ENCODE peak calls at places on chromosomes 6 and 20, in six cellular contexts. One of them, this sample, is unnamed.

GRCh38 chr6:75204959-75205775 is 686 bp downstream of the COL12A1 start:
- DNase-seq in Panc1: no peak
- DNase-seq in fibroblast of mammary gland: peak
- DNase-seq in neural progenitor cell: peak
- DNase-seq in right lobe of liver: no peak
- DNase-seq in left lung: peak
- DNase-seq in this sample: peak

GRCh38 chr6:48552905-48553304 is 441.9 kb upstream of the PTCHD4 start:
- DNase-seq in Panc1: no peak
- DNase-seq in fibroblast of mammary gland: no peak
- DNase-seq in neural progenitor cell: no peak
- DNase-seq in right lobe of liver: no peak
- DNase-seq in left lung: no peak
- DNase-seq in this sample: no peak

GRCh38 chr20:53872081-53872541 is 198.3 kb downstream of the BCAS1 start:
- DNase-seq in Panc1: no peak
- DNase-seq in fibroblast of mammary gland: no peak
- DNase-seq in neural progenitor cell: no peak
- DNase-seq in right lobe of liver: no peak
- DNase-seq in left lung: no peak
- DNase-seq in this sample: peak

GRCh38 chr6:163751032-163751525 is 336.6 kb downstream of the QKI start:
- DNase-seq in Panc1: no peak
- DNase-seq in fibroblast of mammary gland: no peak
- DNase-seq in neural progenitor cell: peak
- DNase-seq in right lobe of liver: no peak
- DNase-seq in left lung: no peak
- DNase-seq in this sample: no peak

GRCh38 chr20:48295445-48295903 is 510.2 kb upstream of the SULF2 start:
- DNase-seq in Panc1: peak
- DNase-seq in fibroblast of mammary gland: peak
- DNase-seq in neural progenitor cell: peak
- DNase-seq in right lobe of liver: no peak
- DNase-seq in left lung: no peak
- DNase-seq in this sample: peak

GRCh38 chr6:150319924-150320323 is 48.9 kb upstream of the IYD start:
- DNase-seq in Panc1: no peak
- DNase-seq in fibroblast of mammary gland: no peak
- DNase-seq in neural progenitor cell: no peak
- DNase-seq in right lobe of liver: no peak
- DNase-seq in left lung: no peak
- DNase-seq in this sample: no peak

GRCh38 chr20:4985658-4986057 is 15.7 kb downstream of the SLC23A2 start:
- DNase-seq in Panc1: no peak
- DNase-seq in fibroblast of mammary gland: peak
- DNase-seq in neural progenitor cell: no peak
- DNase-seq in right lobe of liver: no peak
- DNase-seq in left lung: no peak
- DNase-seq in this sample: no peak

GRCh38 chr6:158474961-158475343 is 84.9 kb upstream of the TMEM181 start:
- DNase-seq in Panc1: peak
- DNase-seq in fibroblast of mammary gland: peak
- DNase-seq in neural progenitor cell: no peak
- DNase-seq in right lobe of liver: no peak
- DNase-seq in left lung: no peak
- DNase-seq in this sample: peak

GRCh38 chr20:22567944-22568871 is 16.2 kb downstream of the FOXA2 start:
- DNase-seq in Panc1: no peak
- DNase-seq in fibroblast of mammary gland: no peak
- DNase-seq in neural progenitor cell: peak
- DNase-seq in right lobe of liver: peak
- DNase-seq in left lung: peak
- DNase-seq in this sample: no peak

GRCh38 chr6:6825986-6826901 is 237.7 kb downstream of the LY86 start:
- DNase-seq in Panc1: no peak
- DNase-seq in fibroblast of mammary gland: no peak
- DNase-seq in neural progenitor cell: no peak
- DNase-seq in right lobe of liver: peak
- DNase-seq in left lung: peak
- DNase-seq in this sample: no peak

GRCh38 chr20:40860487-40860902 is 168.1 kb upstream of the TOP1 start:
- DNase-seq in Panc1: no peak
- DNase-seq in fibroblast of mammary gland: peak
- DNase-seq in neural progenitor cell: no peak
- DNase-seq in right lobe of liver: no peak
- DNase-seq in left lung: no peak
- DNase-seq in this sample: peak

GRCh38 chr20:10034717-10035571 is at the start of gene ANKEF1:
- DNase-seq in Panc1: no peak
- DNase-seq in fibroblast of mammary gland: peak
- DNase-seq in neural progenitor cell: peak
- DNase-seq in right lobe of liver: peak
- DNase-seq in left lung: peak
- DNase-seq in this sample: peak

GRCh38 chr20:56875052-56875663 is 246.1 kb downstream of the TFAP2C start:
- DNase-seq in Panc1: peak
- DNase-seq in fibroblast of mammary gland: peak
- DNase-seq in neural progenitor cell: no peak
- DNase-seq in right lobe of liver: no peak
- DNase-seq in left lung: no peak
- DNase-seq in this sample: no peak

GRCh38 chr20:21353236-21353635 is 44.1 kb downstream of the NKX2-4 start:
- DNase-seq in Panc1: no peak
- DNase-seq in fibroblast of mammary gland: peak
- DNase-seq in neural progenitor cell: no peak
- DNase-seq in right lobe of liver: no peak
- DNase-seq in left lung: no peak
- DNase-seq in this sample: peak

GRCh38 chr6:64258752-64259151 is 623.1 kb downstream of the PHF3 start:
- DNase-seq in Panc1: no peak
- DNase-seq in fibroblast of mammary gland: no peak
- DNase-seq in neural progenitor cell: no peak
- DNase-seq in right lobe of liver: no peak
- DNase-seq in left lung: no peak
- DNase-seq in this sample: no peak

GRCh38 chr6:117601811-117602150 is 530 bp downstream of the GOPC start:
- DNase-seq in Panc1: no peak
- DNase-seq in fibroblast of mammary gland: no peak
- DNase-seq in neural progenitor cell: no peak
- DNase-seq in right lobe of liver: peak
- DNase-seq in left lung: peak
- DNase-seq in this sample: no peak

GRCh38 chr6:64732888-64733287 is 974.1 kb downstream of the EYS start:
- DNase-seq in Panc1: no peak
- DNase-seq in fibroblast of mammary gland: no peak
- DNase-seq in neural progenitor cell: peak
- DNase-seq in right lobe of liver: no peak
- DNase-seq in left lung: no peak
- DNase-seq in this sample: no peak

GRCh38 chr20:32894711-32895355 is 36.1 kb downstream of the EFCAB8 start:
- DNase-seq in Panc1: no peak
- DNase-seq in fibroblast of mammary gland: no peak
- DNase-seq in neural progenitor cell: no peak
- DNase-seq in right lobe of liver: no peak
- DNase-seq in left lung: no peak
- DNase-seq in this sample: no peak

GRCh38 chr6:46655803-46656202 is 3.0 kb downstream of the SLC25A27 start:
- DNase-seq in Panc1: no peak
- DNase-seq in fibroblast of mammary gland: no peak
- DNase-seq in neural progenitor cell: peak
- DNase-seq in right lobe of liver: no peak
- DNase-seq in left lung: no peak
- DNase-seq in this sample: no peak
- TF ChIP-seq CTCF in Panc1: peak
- TF ChIP-seq CTCF in fibroblast of mammary gland: peak
- TF ChIP-seq CTCF in neural progenitor cell: peak
- TF ChIP-seq CTCF in right lobe of liver: no peak
- TF ChIP-seq CTCF in left lung: no peak
- TF ChIP-seq CTCF in this sample: peak

DNA sequence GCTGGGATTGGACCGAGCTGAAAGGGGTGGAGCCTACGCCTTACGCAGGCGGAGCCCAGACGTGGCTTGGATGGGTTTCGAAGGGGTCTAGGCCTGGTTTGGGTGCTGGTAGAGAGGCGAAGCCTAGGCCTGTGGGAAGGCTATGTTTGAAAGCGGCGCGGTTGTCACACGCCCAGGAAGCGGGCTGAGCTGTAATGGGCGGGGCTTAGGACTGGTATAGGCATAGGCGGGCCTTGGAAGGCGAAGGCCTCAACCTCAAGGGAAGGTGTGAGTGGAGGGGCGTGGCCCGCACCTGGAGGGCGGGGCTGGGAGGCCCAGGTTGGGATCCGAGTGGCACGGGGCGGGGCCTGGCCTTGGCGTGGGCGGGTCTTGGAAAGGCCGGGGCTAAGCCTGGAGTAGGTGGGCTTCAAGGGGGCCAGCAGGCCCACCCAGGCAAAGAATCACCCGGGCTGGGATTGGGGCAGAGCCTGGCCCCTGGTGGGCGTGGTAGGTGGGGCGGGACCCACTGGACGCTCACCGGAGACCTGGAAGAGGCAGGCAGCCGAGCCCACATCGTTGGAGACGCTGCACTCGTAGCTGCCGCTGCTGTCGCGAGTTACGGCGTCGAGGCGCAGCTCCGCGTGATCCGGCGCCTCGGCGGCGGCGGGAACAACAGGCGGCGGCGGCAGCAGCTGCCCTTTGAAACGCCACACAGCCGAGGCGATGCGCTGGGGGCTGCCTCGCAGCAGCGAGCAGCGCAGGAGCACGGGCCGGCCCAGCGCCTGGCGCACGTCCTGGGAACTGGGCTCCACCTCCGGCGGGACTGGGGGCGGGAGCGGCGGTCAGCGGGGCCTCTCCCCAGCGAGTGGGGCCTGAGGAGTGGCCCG is 49.0 kb downstream of the MDGA1 start:
- DNase-seq in Panc1: no peak
- DNase-seq in fibroblast of mammary gland: no peak
- DNase-seq in neural progenitor cell: peak
- DNase-seq in right lobe of liver: no peak
- DNase-seq in left lung: no peak
- DNase-seq in this sample: no peak
- H3K4me3 ChIP-seq in Panc1: peak
- H3K4me3 ChIP-seq in fibroblast of mammary gland: no peak
- H3K4me3 ChIP-seq in neural progenitor cell: peak
- H3K4me3 ChIP-seq in right lobe of liver: no peak
- H3K4me3 ChIP-seq in left lung: no peak
- H3K4me3 ChIP-seq in this sample: no peak

GRCh38 chr6:125858427-125859320 is 67.9 kb downstream of the NCOA7 start:
- DNase-seq in Panc1: peak
- DNase-seq in fibroblast of mammary gland: peak
- DNase-seq in neural progenitor cell: peak
- DNase-seq in right lobe of liver: peak
- DNase-seq in left lung: no peak
- DNase-seq in this sample: peak
- TF ChIP-seq CTCF in Panc1: peak
- TF ChIP-seq CTCF in fibroblast of mammary gland: peak
- TF ChIP-seq CTCF in neural progenitor cell: peak
- TF ChIP-seq CTCF in right lobe of liver: peak
- TF ChIP-seq CTCF in left lung: peak
- TF ChIP-seq CTCF in this sample: peak

GRCh38 chr20:63957690-63958441 is 1.6 kb upstream of the UCKL1 start:
- DNase-seq in Panc1: no peak
- DNase-seq in fibroblast of mammary gland: peak
- DNase-seq in neural progenitor cell: peak
- DNase-seq in right lobe of liver: peak
- DNase-seq in left lung: peak
- DNase-seq in this sample: no peak
- H3K4me3 ChIP-seq in Panc1: peak
- H3K4me3 ChIP-seq in fibroblast of mammary gland: no peak
- H3K4me3 ChIP-seq in neural progenitor cell: no peak
- H3K4me3 ChIP-seq in right lobe of liver: no peak
- H3K4me3 ChIP-seq in left lung: no peak
- H3K4me3 ChIP-seq in this sample: no peak

GRCh38 chr6:30396833-30397479 is 52.0 kb downstream of the RPP21 start:
- DNase-seq in Panc1: peak
- DNase-seq in fibroblast of mammary gland: peak
- DNase-seq in neural progenitor cell: peak
- DNase-seq in right lobe of liver: peak
- DNase-seq in left lung: peak
- DNase-seq in this sample: peak
- TF ChIP-seq CTCF in Panc1: peak
- TF ChIP-seq CTCF in fibroblast of mammary gland: peak
- TF ChIP-seq CTCF in neural progenitor cell: peak
- TF ChIP-seq CTCF in right lobe of liver: peak
- TF ChIP-seq CTCF in left lung: peak
- TF ChIP-seq CTCF in this sample: peak

GRCh38 chr20:61589055-61589385 is 337.0 kb downstream of the CDH4 start:
- DNase-seq in Panc1: no peak
- DNase-seq in fibroblast of mammary gland: peak
- DNase-seq in neural progenitor cell: no peak
- DNase-seq in right lobe of liver: no peak
- DNase-seq in left lung: no peak
- DNase-seq in this sample: peak
- H3K4me3 ChIP-seq in Panc1: no peak
- H3K4me3 ChIP-seq in fibroblast of mammary gland: no peak
- H3K4me3 ChIP-seq in neural progenitor cell: no peak
- H3K4me3 ChIP-seq in right lobe of liver: no peak
- H3K4me3 ChIP-seq in left lung: no peak
- H3K4me3 ChIP-seq in this sample: no peak

GRCh38 chr6:42821341-42821668 is 39.5 kb downstream of the BICRAL start:
- DNase-seq in Panc1: no peak
- DNase-seq in fibroblast of mammary gland: no peak
- DNase-seq in neural progenitor cell: no peak
- DNase-seq in right lobe of liver: no peak
- DNase-seq in left lung: no peak
- DNase-seq in this sample: no peak

GRCh38 chr6:42820509-42821340 is 38.9 kb downstream of the BICRAL start:
- DNase-seq in Panc1: no peak
- DNase-seq in fibroblast of mammary gland: no peak
- DNase-seq in neural progenitor cell: no peak
- DNase-seq in right lobe of liver: no peak
- DNase-seq in left lung: no peak
- DNase-seq in this sample: peak

GRCh38 chr6:42821846-42822245 is 40.0 kb downstream of the BICRAL start:
- DNase-seq in Panc1: no peak
- DNase-seq in fibroblast of mammary gland: peak
- DNase-seq in neural progenitor cell: no peak
- DNase-seq in right lobe of liver: no peak
- DNase-seq in left lung: no peak
- DNase-seq in this sample: no peak

GRCh38 chr6:42818878-42819277 is 37.0 kb downstream of the BICRAL start:
- DNase-seq in Panc1: no peak
- DNase-seq in fibroblast of mammary gland: no peak
- DNase-seq in neural progenitor cell: no peak
- DNase-seq in right lobe of liver: no peak
- DNase-seq in left lung: no peak
- DNase-seq in this sample: no peak

GRCh38 chr6:42819803-42820508 is 38.1 kb downstream of the BICRAL start:
- DNase-seq in Panc1: no peak
- DNase-seq in fibroblast of mammary gland: peak
- DNase-seq in neural progenitor cell: peak
- DNase-seq in right lobe of liver: no peak
- DNase-seq in left lung: no peak
- DNase-seq in this sample: peak
- TF ChIP-seq CTCF in Panc1: no peak
- TF ChIP-seq CTCF in fibroblast of mammary gland: peak
- TF ChIP-seq CTCF in neural progenitor cell: peak
- TF ChIP-seq CTCF in right lobe of liver: peak
- TF ChIP-seq CTCF in left lung: peak
- TF ChIP-seq CTCF in this sample: peak